ENCODE peak calls at places on chromosomes 4 and X, in six cellular contexts. One of them, this sample, is unnamed. For H3K4me1, the result is how much of the 10 kb centered on the place peaks cover.

GRCh38 chrX:109709129-109709631 is 23.9 kb downstream of the ACSL4 start:
- DNase-seq in tibial artery: no peak
- DNase-seq in body of pancreas: no peak
- DNase-seq in lung: no peak
- DNase-seq in CD4-positive, alpha-beta memory T cell: no peak
- DNase-seq in GM23338: peak
- DNase-seq in this sample: no peak

GRCh38 chr4:77074961-77075855 is 581 bp downstream of the CCNI start:
- DNase-seq in tibial artery: peak
- DNase-seq in body of pancreas: peak
- DNase-seq in lung: peak
- DNase-seq in CD4-positive, alpha-beta memory T cell: peak
- DNase-seq in GM23338: peak
- DNase-seq in this sample: peak

GRCh38 chr4:7186081-7186480 is 6.3 kb upstream of the SORCS2 start:
- DNase-seq in tibial artery: peak
- DNase-seq in body of pancreas: no peak
- DNase-seq in lung: no peak
- DNase-seq in CD4-positive, alpha-beta memory T cell: no peak
- DNase-seq in GM23338: peak
- DNase-seq in this sample: no peak

GRCh38 chr4:139015948-139016451 is 419 bp downstream of the NOCT start:
- DNase-seq in tibial artery: peak
- DNase-seq in body of pancreas: peak
- DNase-seq in lung: peak
- DNase-seq in CD4-positive, alpha-beta memory T cell: no peak
- DNase-seq in GM23338: peak
- DNase-seq in this sample: peak

GRCh38 chr4:23822181-23822580 is 67.7 kb downstream of the PPARGC1A start:
- DNase-seq in tibial artery: no peak
- DNase-seq in body of pancreas: no peak
- DNase-seq in lung: no peak
- DNase-seq in CD4-positive, alpha-beta memory T cell: no peak
- DNase-seq in GM23338: peak
- DNase-seq in this sample: no peak

GRCh38 chr4:67871867-67872266 is 11.9 kb downstream of the TMPRSS11D start:
- DNase-seq in tibial artery: no peak
- DNase-seq in body of pancreas: no peak
- DNase-seq in lung: no peak
- DNase-seq in CD4-positive, alpha-beta memory T cell: no peak
- DNase-seq in GM23338: peak
- DNase-seq in this sample: no peak

GRCh38 chrX:43973249-43973672 is at the start of gene NDP:
- DNase-seq in tibial artery: no peak
- DNase-seq in body of pancreas: no peak
- DNase-seq in lung: no peak
- DNase-seq in CD4-positive, alpha-beta memory T cell: no peak
- DNase-seq in GM23338: peak
- DNase-seq in this sample: no peak

GRCh38 chr4:71294301-71294700 is 44.5 kb upstream of the SLC4A4 start:
- DNase-seq in tibial artery: no peak
- DNase-seq in body of pancreas: no peak
- DNase-seq in lung: no peak
- DNase-seq in CD4-positive, alpha-beta memory T cell: no peak
- DNase-seq in GM23338: no peak
- DNase-seq in this sample: no peak

GRCh38 chrX:15855562-15856256 is 1.1 kb upstream of the AP1S2 start:
- DNase-seq in tibial artery: no peak
- DNase-seq in body of pancreas: no peak
- DNase-seq in lung: no peak
- DNase-seq in CD4-positive, alpha-beta memory T cell: no peak
- DNase-seq in GM23338: no peak
- DNase-seq in this sample: no peak

GRCh38 chr4:41189669-41190068 is 24.7 kb downstream of the APBB2 start:
- DNase-seq in tibial artery: no peak
- DNase-seq in body of pancreas: no peak
- DNase-seq in lung: no peak
- DNase-seq in CD4-positive, alpha-beta memory T cell: no peak
- DNase-seq in GM23338: no peak
- DNase-seq in this sample: no peak

GRCh38 chrX:84189125-84189524 is 1.1 kb upstream of the RPS6KA6 start:
- DNase-seq in tibial artery: no peak
- DNase-seq in body of pancreas: no peak
- DNase-seq in lung: no peak
- DNase-seq in CD4-positive, alpha-beta memory T cell: no peak
- DNase-seq in GM23338: peak
- DNase-seq in this sample: no peak

GRCh38 chr4:186724861-186725419 is 1.3 kb upstream of the FAT1 start:
- DNase-seq in tibial artery: no peak
- DNase-seq in body of pancreas: peak
- DNase-seq in lung: no peak
- DNase-seq in CD4-positive, alpha-beta memory T cell: no peak
- DNase-seq in GM23338: no peak
- DNase-seq in this sample: no peak

GRCh38 chr4:86032476-86033022 is 327.3 kb downstream of the MAPK10 start:
- DNase-seq in tibial artery: no peak
- DNase-seq in body of pancreas: peak
- DNase-seq in lung: no peak
- DNase-seq in CD4-positive, alpha-beta memory T cell: no peak
- DNase-seq in GM23338: no peak
- DNase-seq in this sample: no peak

DNA sequence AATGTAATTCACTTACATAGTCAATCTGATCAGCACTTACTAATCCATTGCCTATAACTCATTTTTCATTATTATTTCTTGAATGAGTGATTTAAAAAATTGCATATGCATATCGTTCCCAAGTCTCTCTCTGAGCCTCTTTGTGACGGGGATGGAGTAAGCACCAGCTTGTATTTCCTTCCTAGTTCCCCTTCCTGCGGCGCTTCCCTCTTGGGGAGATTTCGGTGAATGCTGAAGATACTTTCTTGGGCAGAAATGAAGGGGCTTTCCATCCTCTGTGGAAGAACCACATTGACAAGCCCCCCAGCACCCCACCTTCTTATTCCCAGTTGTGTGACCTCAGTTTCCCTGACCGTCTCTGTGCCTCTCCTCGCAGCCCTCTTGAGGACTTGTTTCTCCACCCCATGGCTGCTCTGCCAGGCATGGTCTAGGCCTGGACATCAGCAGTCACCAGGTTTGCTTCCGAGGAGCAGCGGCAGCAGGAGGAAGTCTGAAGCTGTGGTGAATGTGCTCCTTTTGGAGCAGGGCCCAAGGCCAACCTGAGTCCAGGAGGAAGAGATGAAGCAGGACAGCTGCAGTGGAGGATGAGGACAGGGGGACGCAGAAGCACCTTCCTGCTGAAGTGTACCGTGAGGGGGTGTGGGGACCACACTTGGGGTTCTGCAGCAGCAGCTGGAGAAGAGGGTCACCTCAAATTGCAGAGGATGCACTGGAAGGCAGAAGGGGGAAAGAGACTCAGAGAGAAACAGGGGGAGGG is 124.9 kb downstream of the IRF2 start:
- DNase-seq in tibial artery: no peak
- DNase-seq in body of pancreas: peak
- DNase-seq in lung: no peak
- DNase-seq in CD4-positive, alpha-beta memory T cell: no peak
- DNase-seq in GM23338: no peak
- DNase-seq in this sample: peak
- H3K4me1 ChIP-seq in tibial artery: under half
- H3K4me1 ChIP-seq in body of pancreas: half or more
- H3K4me1 ChIP-seq in lung: under half
- H3K4me1 ChIP-seq in CD4-positive, alpha-beta memory T cell: under half
- H3K4me1 ChIP-seq in GM23338: under half
- H3K4me1 ChIP-seq in this sample: under half

DNA sequence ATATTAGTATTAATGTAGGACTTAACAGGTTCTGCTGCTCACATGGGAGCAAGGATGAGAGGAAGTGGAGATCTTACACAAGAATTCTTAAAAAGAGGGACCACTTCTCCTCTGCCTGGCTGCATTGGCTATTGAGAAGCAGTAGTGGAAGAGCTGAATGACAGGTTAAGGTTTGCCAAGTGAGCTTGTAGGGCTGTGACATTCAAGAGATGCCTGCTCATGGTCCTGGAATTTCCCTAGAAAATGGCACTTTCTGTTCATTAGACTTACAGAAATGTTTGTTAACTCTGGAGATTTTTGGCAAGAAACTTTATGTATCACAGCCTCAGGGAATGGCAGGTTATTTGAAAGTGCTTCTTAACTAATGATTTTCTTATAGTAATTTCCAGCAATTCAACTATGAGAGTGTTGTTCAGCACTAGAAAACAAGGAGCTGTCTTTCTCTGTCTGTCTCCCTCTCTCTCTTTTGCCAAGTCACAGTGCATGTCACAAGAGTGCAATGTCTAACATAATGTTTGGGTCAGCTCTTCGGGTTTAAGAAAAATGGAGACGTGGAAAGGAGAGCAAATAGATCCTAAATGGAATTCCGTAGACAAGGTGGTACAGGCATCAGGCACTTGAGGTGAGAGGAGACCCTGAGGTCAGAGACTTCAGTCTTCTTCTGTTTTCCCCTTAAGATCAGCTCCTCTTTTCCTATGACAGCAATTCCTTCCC is 8.3 kb upstream of the NAP1L5 start:
- DNase-seq in tibial artery: no peak
- DNase-seq in body of pancreas: no peak
- DNase-seq in lung: no peak
- DNase-seq in CD4-positive, alpha-beta memory T cell: no peak
- DNase-seq in GM23338: no peak
- DNase-seq in this sample: no peak
- H3K27ac ChIP-seq in tibial artery: peak
- H3K27ac ChIP-seq in body of pancreas: no peak
- H3K27ac ChIP-seq in lung: no peak
- H3K27ac ChIP-seq in CD4-positive, alpha-beta memory T cell: no peak
- H3K27ac ChIP-seq in GM23338: no peak
- H3K27ac ChIP-seq in this sample: no peak

DNA sequence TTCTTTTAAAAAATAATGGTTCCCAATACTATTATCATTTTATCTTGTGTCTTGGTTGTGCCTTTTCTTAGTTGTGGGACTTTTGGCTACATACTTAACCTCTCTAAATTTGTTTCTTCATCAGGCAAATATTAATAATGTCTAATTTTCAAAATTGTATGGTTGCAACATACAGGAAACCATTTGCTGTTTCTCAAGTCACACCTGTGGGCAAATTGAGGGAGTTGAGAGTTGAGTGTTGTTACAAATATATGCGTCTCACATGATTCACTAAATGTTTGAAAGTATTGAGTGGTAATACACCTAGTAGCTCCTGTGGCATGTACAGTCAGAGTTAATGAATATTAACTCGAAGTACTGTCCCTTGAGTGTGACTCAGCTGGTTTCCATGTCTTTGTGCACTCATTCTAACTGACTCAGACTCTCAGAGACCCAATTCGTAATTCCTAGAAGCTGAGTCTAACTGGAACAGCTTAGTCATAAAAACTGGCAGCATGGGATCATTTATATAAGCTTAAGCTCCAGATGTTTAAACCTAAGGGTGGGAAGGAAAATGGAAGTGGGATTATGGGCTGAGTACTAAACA is 802.4 kb downstream of the TRIML1 start:
- DNase-seq in tibial artery: no peak
- DNase-seq in body of pancreas: no peak
- DNase-seq in lung: no peak
- DNase-seq in CD4-positive, alpha-beta memory T cell: no peak
- DNase-seq in GM23338: no peak
- DNase-seq in this sample: no peak
- H3K4me3 ChIP-seq in tibial artery: no peak
- H3K4me3 ChIP-seq in body of pancreas: no peak
- H3K4me3 ChIP-seq in lung: no peak
- H3K4me3 ChIP-seq in CD4-positive, alpha-beta memory T cell: no peak
- H3K4me3 ChIP-seq in GM23338: no peak
- H3K4me3 ChIP-seq in this sample: no peak

GRCh38 chr4:143512978-143513313 is 556 bp upstream of the SMARCA5 start:
- DNase-seq in tibial artery: no peak
- DNase-seq in body of pancreas: no peak
- DNase-seq in lung: no peak
- DNase-seq in CD4-positive, alpha-beta memory T cell: no peak
- DNase-seq in GM23338: no peak
- DNase-seq in this sample: no peak

GRCh38 chr4:143515905-143516304 is 2.4 kb downstream of the SMARCA5 start:
- DNase-seq in tibial artery: no peak
- DNase-seq in body of pancreas: no peak
- DNase-seq in lung: no peak
- DNase-seq in CD4-positive, alpha-beta memory T cell: no peak
- DNase-seq in GM23338: no peak
- DNase-seq in this sample: no peak

GRCh38 chr4:143513314-143514211 is at the start of gene SMARCA5:
- DNase-seq in tibial artery: peak
- DNase-seq in body of pancreas: peak
- DNase-seq in lung: peak
- DNase-seq in CD4-positive, alpha-beta memory T cell: peak
- DNase-seq in GM23338: peak
- DNase-seq in this sample: peak

GRCh38 chr4:143514432-143514831 is 930 bp downstream of the SMARCA5 start:
- DNase-seq in tibial artery: peak
- DNase-seq in body of pancreas: peak
- DNase-seq in lung: peak
- DNase-seq in CD4-positive, alpha-beta memory T cell: peak
- DNase-seq in GM23338: peak
- DNase-seq in this sample: peak

GRCh38 chr4:143517764-143518163 is 4.3 kb downstream of the SMARCA5 start:
- DNase-seq in tibial artery: no peak
- DNase-seq in body of pancreas: no peak
- DNase-seq in lung: no peak
- DNase-seq in CD4-positive, alpha-beta memory T cell: no peak
- DNase-seq in GM23338: no peak
- DNase-seq in this sample: no peak
- H3K4me1 ChIP-seq in tibial artery: under half
- H3K4me1 ChIP-seq in body of pancreas: under half
- H3K4me1 ChIP-seq in lung: under half
- H3K4me1 ChIP-seq in CD4-positive, alpha-beta memory T cell: half or more
- H3K4me1 ChIP-seq in GM23338: under half
- H3K4me1 ChIP-seq in this sample: half or more

DNA sequence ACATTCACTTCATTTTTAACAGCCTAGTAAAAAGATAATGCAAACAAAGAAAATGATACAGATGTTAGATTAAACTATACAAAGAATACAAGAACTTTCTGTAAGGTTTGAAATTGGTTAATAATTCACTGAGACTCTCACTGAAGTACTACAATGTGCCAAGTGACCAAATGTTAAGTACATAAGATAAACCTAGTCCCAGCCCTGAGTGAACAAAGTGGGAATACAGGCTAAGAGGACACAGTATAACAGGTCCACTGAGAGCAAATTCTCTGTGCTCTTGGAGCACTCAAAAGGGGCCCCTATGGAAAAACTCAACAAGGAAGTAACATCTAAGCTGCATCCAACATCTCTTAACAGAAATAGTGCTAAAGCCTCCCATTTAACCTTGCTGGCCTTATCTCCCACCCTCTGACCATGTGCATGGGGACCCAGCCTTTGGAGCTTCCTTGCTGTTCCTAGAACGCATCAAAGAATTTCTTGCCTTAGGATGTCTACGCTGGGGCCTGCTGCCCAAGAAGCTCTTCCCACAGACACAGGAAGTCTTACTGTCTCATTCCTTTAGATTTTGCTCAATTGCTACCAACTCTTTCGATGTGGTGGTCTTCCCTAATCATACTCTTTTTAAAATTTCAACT is 113.4 kb downstream of the ZAR1 start:
- DNase-seq in tibial artery: no peak
- DNase-seq in body of pancreas: peak
- DNase-seq in lung: no peak
- DNase-seq in CD4-positive, alpha-beta memory T cell: no peak
- DNase-seq in GM23338: no peak
- DNase-seq in this sample: no peak
- H3K27ac ChIP-seq in tibial artery: no peak
- H3K27ac ChIP-seq in body of pancreas: peak
- H3K27ac ChIP-seq in lung: no peak
- H3K27ac ChIP-seq in CD4-positive, alpha-beta memory T cell: no peak
- H3K27ac ChIP-seq in GM23338: no peak
- H3K27ac ChIP-seq in this sample: peak